ENCODE peak calls at places on chromosome 4, in five cellular contexts. U is pancreas, I is left ventricle myocardium inferior, Y is thoracic aorta, W is psoas muscle. A is an unnamed sample.
A peak's percentile ranks its signal among the peaks of the same experiment; 100 is the strongest.

GRCh38 chr4:142703694-142704309 is 142.3 kb downstream of the INPP4B start:
- DNase-seq in U (no peak), I (no peak), Y (no peak), W (no peak), A (no peak)

GRCh38 chr4:124262211-124263179 is 450.0 kb downstream of the ANKRD50 start:
- DNase-seq in U (peak; percentile 72), I (no peak), Y (peak; percentile 5), W (no peak), A (peak; percentile 42)

GRCh38 chr4:128371004-128371777 is 83.6 kb upstream of the PGRMC2 start:
- DNase-seq in U (no peak), I (no peak), Y (no peak), W (no peak), A (no peak)

GRCh38 chr4:31275906-31276305 is 555.7 kb downstream of the PCDH7 start:
- DNase-seq in U (no peak), I (no peak), Y (no peak), W (no peak), A (no peak)

GRCh38 chr4:114734581-114734980 is 136.0 kb downstream of the UGT8 start:
- DNase-seq in U (no peak), I (no peak), Y (no peak), W (no peak), A (no peak)

GRCh38 chr4:187668683-187669082 is 326.9 kb upstream of the ZFP42 start:
- DNase-seq in U (no peak), I (no peak), Y (no peak), W (no peak), A (no peak)

GRCh38 chr4:147309434-147309833 is 171.5 kb upstream of the EDNRA start:
- DNase-seq in U (no peak), I (no peak), Y (no peak), W (no peak), A (no peak)

GRCh38 chr4:6473264-6474052 is 1.0 kb upstream of the PPP2R2C start:
- DNase-seq in U (no peak), I (no peak), Y (no peak), W (no peak), A (no peak)

GRCh38 chr4:8359193-8359592 is 81.3 kb downstream of the ACOX3 start:
- DNase-seq in U (no peak), I (no peak), Y (no peak), W (no peak), A (no peak)

GRCh38 chr4:25993564-25994185 is 79.7 kb downstream of the SMIM20 start:
- DNase-seq in U (no peak), I (peak; percentile 29), Y (no peak), W (peak; percentile 71), A (no peak)

GRCh38 chr4:136526517-136526916 is 1005.8 kb downstream of the PCDH18 start:
- DNase-seq in U (no peak), I (no peak), Y (no peak), W (no peak), A (no peak)

DNA sequence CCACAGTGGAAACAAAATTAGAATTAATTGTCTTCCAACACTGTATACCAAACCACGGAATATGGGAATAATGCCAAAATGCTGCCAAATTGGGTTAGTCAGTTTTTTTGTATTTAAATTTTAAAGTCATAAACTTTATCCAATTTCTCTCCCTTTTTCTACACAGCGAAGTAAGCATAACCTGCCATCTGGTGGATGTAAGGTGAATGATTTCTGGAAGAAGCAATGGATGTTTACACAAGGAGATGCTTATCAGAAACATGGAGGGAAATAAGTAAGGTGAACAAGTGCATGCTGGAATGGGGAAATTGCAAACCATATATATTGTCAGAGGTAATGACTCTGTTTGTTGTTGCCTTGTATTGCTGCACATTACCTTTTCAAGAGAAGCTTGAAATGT is 691.9 kb downstream of the TECRL start:
- DNase-seq in U (no peak), I (no peak), Y (no peak), W (no peak), A (no peak)
- TF ChIP-seq CTCF in U (no peak), I (no peak), Y (no peak), W (no peak), A (no peak)

DNA sequence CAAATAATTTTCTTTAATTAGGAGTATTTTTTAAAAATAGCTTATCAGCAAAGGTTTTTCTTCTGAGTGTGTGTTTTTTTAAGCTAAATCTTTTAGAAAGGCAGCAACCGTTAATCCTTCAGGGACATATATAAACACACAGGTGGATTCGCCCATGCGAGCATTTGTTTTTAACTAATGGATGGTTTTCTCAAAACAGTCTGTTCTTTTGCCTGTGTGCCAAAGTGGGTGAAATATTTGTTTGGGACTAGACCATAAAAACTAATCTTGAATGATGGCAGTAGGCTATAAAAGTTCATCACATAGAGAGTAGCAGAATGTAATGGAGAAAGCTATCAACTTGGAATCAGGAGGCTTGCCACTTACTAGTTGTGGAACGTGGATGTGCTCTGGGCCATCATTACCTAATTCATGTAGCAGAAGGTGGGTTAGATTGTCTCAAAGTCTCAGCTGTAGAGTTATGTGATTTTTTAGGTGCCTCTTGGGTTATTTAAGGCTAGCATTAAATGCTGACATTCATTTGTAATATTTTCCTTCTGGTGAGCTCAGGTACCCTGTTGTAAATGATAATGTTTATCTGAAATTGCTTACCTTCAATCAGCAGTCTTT is 7.4 kb upstream of the TAPT1 start:
- DNase-seq in U (no peak), I (no peak), Y (no peak), W (no peak), A (no peak)
- H3K4me1 ChIP-seq in U (no peaks in the 10 kb centered on the region), I (peaks cover 41% of the 10 kb centered on the region), Y (peaks cover 6% of the 10 kb centered on the region), W (peaks cover 16% of the 10 kb centered on the region), A (peaks cover 7% of the 10 kb centered on the region)

GRCh38 chr4:9916937-9917336 is 104.4 kb downstream of the SLC2A9 start:
- DNase-seq in U (no peak), I (no peak), Y (no peak), W (no peak), A (no peak)

GRCh38 chr4:9919047-9919446 is 102.2 kb downstream of the SLC2A9 start:
- DNase-seq in U (no peak), I (no peak), Y (no peak), W (no peak), A (no peak)

GRCh38 chr4:9918475-9918874 is 102.8 kb downstream of the SLC2A9 start:
- DNase-seq in U (no peak), I (no peak), Y (no peak), W (no peak), A (no peak)

GRCh38 chr4:9916346-9916745 is 105.0 kb downstream of the SLC2A9 start:
- DNase-seq in U (no peak), I (no peak), Y (no peak), W (no peak), A (no peak)

GRCh38 chr4:9913846-9914245 is 107.5 kb downstream of the SLC2A9 start:
- DNase-seq in U (no peak), I (no peak), Y (no peak), W (no peak), A (no peak)
- H3K4me3 ChIP-seq in U (no peak overlapping the region), I (no peak overlapping the region), Y (no peak overlapping the region), W (no peak overlapping the region), A (no peak overlapping the region)

GRCh38 chr4:89307446-89308160 is at the start of gene GPRIN3:
- DNase-seq in U (peak; percentile 56), I (peak; percentile 49), Y (no peak), W (peak; percentile 63), A (peak; percentile 89)
- TF ChIP-seq CTCF in U (no peak), I (no peak), Y (no peak), W (no peak), A (no peak)

A was measured in left lung.